ENCODE peak calls at places on chromosomes 2 and 18, in ten cellular contexts. T, P, X, I, J, S, U, V, L and Y are unnamed samples. For H3K36me3, the result is how much of the 10 kb centered on the place peaks cover.

GRCh38 chr2:135798275-135798705 is 38.7 kb downstream of the LCT start:
- DNase-seq in P (no peak), I (no peak), X (no peak), V (no peak), T (no peak), U (no peak), S (no peak), L (no peak), J (no peak), Y (no peak)

GRCh38 chr2:105926960-105927678 is 182.4 kb downstream of the NCK2 start:
- DNase-seq in U (peak), X (no peak), V (no peak), S (no peak), T (no peak), P (no peak), J (peak), I (no peak), L (peak), Y (no peak)

GRCh38 chr18:61833387-61833786 is 59.4 kb downstream of the RNF152 start:
- DNase-seq in I (peak), U (no peak), S (no peak), J (no peak), L (no peak), T (no peak), X (no peak), V (no peak), P (no peak), Y (no peak)

GRCh38 chr2:231597627-231598026 is 5.0 kb downstream of the TEX44 start:
- DNase-seq in U (no peak), L (no peak), I (no peak), P (no peak), S (no peak), V (no peak), X (no peak), J (no peak), T (no peak), Y (no peak)

GRCh38 chr2:226087505-226088365 is 688.2 kb downstream of the NYAP2 start:
- DNase-seq in U (no peak), V (no peak), T (no peak), P (no peak), S (no peak), I (no peak), X (no peak), J (no peak), L (no peak), Y (no peak)

GRCh38 chr2:156892449-156893335 is 364.8 kb upstream of the GALNT5 start:
- DNase-seq in V (no peak), L (no peak), I (peak), U (no peak), P (no peak), T (no peak), S (peak), J (peak), X (peak), Y (peak)

GRCh38 chr2:30267576-30267975 is 36.2 kb downstream of the LBH start:
- DNase-seq in U (no peak), X (no peak), S (no peak), I (no peak), T (no peak), L (no peak), P (no peak), J (no peak), V (no peak), Y (no peak)

GRCh38 chr18:9742588-9743131 is 34.6 kb downstream of the RAB31 start:
- DNase-seq in S (no peak), L (no peak), U (peak), V (no peak), I (peak), T (no peak), J (no peak), X (no peak), P (no peak), Y (no peak)

GRCh38 chr2:147538848-147539247 is 306.0 kb upstream of the ACVR2A start:
- DNase-seq in P (no peak), S (no peak), U (no peak), I (no peak), V (no peak), T (no peak), X (no peak), J (no peak), L (no peak), Y (no peak)

DNA sequence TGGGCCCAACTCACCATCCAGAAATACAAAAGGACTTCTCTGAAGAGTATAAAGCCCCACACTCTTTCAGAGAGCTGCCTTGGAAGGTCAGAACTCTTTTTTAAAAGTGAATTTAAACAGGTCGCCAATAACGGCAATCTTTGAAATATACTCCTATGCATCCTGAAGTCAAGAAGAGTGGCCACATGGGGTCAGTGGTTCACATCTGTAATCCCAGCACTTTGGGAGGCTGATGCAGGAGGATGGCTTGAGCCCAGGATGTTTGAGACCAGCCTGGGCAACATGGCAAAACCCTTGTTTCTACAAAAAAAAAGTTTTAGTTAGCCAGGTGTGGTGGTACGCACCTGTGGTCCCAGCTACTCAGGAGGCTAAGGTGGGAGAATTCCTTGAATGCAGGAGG is 68.1 kb upstream of the FZD7 start:
- DNase-seq in S (no peak), L (no peak), U (no peak), V (no peak), T (no peak), P (no peak), X (no peak), I (no peak), J (no peak), Y (no peak)
- H3K36me3 ChIP-seq in S (under half), L (under half), U (under half), V (under half), T (under half), P (under half), X (under half), I (under half), J (under half), Y (under half)

GRCh38 chr18:79355433-79356335 is 40.0 kb upstream of the NFATC1 start:
- DNase-seq in J (no peak), X (no peak), U (no peak), P (no peak), T (no peak), V (no peak), I (no peak), S (no peak), L (no peak), Y (no peak)
- H3K36me3 ChIP-seq in J (under half), X (under half), U (half or more), P (under half), T (under half), V (under half), I (under half), S (under half), L (under half), Y (under half)

DNA sequence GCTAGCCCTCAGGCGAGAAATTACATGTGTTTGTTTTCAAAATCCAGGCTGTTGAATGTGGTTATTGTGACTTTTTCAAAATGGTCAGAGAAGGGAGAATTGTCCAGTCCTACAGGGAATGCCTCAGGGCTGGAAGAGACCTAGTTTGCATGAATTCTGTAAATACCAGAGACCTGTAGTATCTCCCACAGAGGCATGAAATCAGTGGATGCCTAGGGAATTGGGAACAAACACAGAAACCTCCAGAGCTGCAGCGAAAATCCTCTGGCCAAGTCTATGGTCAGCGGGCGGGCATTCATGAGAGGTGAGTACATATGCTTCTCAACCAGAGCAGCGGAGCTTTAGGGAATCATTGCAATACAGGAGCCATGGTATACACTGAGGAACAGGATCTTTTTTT is 1596.5 kb upstream of the NXPH2 start:
- DNase-seq in L (no peak), J (no peak), U (no peak), T (no peak), V (no peak), I (no peak), X (no peak), P (no peak), S (no peak), Y (no peak)
- H3K36me3 ChIP-seq in L (under half), J (under half), U (under half), T (under half), V (under half), I (under half), X (under half), P (under half), S (under half), Y (under half)

GRCh38 chr2:45337396-45337795 is 273.7 kb downstream of the SRBD1 start:
- DNase-seq in T (no peak), J (no peak), L (no peak), S (no peak), X (no peak), I (no peak), U (no peak), P (no peak), V (no peak), Y (no peak)
- H3K36me3 ChIP-seq in T (under half), J (under half), L (under half), S (under half), X (under half), I (under half), U (under half), P (under half), V (under half), Y (under half)

DNA sequence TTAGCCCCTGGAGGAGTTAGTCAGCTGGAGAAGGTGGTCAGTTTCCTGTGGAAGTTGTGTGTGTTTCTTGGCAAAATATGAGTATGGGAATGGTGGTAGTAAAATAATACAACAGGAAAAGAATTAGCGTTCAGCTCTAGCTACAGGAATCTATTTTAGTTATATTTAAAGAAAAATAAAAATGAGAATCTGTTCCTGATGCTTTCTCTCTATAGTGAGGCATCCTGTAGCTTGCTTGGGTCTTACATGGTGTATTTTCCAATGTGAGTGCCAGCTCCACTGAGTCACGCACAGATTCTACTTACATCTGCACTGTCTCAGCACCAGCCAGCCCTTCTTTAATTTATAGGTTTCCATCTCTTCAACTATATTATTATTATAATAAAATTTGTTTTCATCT is 132.2 kb downstream of the BIRC6 start:
- DNase-seq in U (no peak), V (no peak), T (no peak), I (no peak), X (no peak), S (no peak), L (no peak), P (no peak), J (no peak), Y (no peak)
- H3K36me3 ChIP-seq in U (half or more), V (under half), T (under half), I (under half), X (under half), S (under half), L (under half), P (under half), J (half or more), Y (under half)

DNA sequence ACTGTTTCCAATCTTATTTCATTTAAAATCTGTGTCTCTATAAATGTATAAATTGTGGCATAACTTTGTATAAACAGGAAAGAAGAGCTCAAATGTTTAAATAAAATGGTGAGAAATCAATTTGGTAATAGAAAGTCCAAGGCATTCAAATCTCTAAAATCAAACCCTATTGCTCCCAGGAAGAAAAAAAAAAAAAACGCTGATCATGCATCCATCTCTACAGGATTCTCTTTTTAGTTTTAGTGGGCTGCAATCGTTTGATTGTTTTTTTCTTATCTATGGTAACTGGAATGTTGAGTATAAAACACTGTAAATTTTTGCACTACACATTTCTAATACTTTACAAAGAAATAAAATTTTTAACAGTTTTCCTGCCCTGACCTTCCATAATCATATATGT is 75.6 kb downstream of the NCKAP1 start:
- DNase-seq in J (no peak), S (no peak), I (no peak), P (no peak), T (no peak), U (no peak), X (no peak), L (no peak), V (no peak), Y (no peak)
- H3K36me3 ChIP-seq in J (under half), S (under half), I (under half), P (under half), T (under half), U (under half), X (under half), L (under half), V (under half), Y (under half)

GRCh38 chr18:49795612-49796552 is 17.5 kb downstream of the ACAA2 start:
- DNase-seq in V (no peak), X (no peak), T (no peak), I (no peak), S (no peak), J (no peak), L (no peak), P (no peak), U (no peak), Y (no peak)
- H3K36me3 ChIP-seq in V (half or more), X (half or more), T (under half), I (under half), S (under half), J (under half), L (under half), P (under half), U (half or more), Y (under half)